ENCODE peak calls at places on chromosome 4, in eight cellular contexts. One of them, this sample, is unnamed.

GRCh38 chr4:181820518-181820917 is 422.7 kb upstream of the TENM3 start:
- DNase-seq in HCT116: no peak
- DNase-seq in DND-41: no peak
- DNase-seq in mammary epithelial cell: no peak
- DNase-seq in heart right ventricle: no peak
- DNase-seq in Karpas-422: no peak
- DNase-seq in Peyer's patch: no peak
- DNase-seq in K562: no peak
- DNase-seq in this sample: no peak

GRCh38 chr4:89056953-89057398 is at the start of gene FAM13A:
- DNase-seq in HCT116: peak; percentile 91
- DNase-seq in DND-41: peak; percentile 35
- DNase-seq in mammary epithelial cell: peak; percentile 90
- DNase-seq in heart right ventricle: peak; percentile 41
- DNase-seq in Karpas-422: no peak
- DNase-seq in Peyer's patch: no peak
- DNase-seq in K562: peak; percentile 77
- DNase-seq in this sample: no peak

GRCh38 chr4:11427201-11427996 is 1.3 kb downstream of the HS3ST1 start:
- DNase-seq in HCT116: no peak
- DNase-seq in DND-41: no peak
- DNase-seq in mammary epithelial cell: peak; percentile 43
- DNase-seq in heart right ventricle: peak; percentile 14
- DNase-seq in Karpas-422: no peak
- DNase-seq in Peyer's patch: no peak
- DNase-seq in K562: no peak
- DNase-seq in this sample: no peak

GRCh38 chr4:13415068-13415785 is 68.9 kb downstream of the RAB28 start:
- DNase-seq in HCT116: no peak
- DNase-seq in DND-41: no peak
- DNase-seq in mammary epithelial cell: no peak
- DNase-seq in heart right ventricle: peak; percentile 32
- DNase-seq in Karpas-422: no peak
- DNase-seq in Peyer's patch: no peak
- DNase-seq in K562: no peak
- DNase-seq in this sample: no peak

GRCh38 chr4:4857001-4857808 is 2.3 kb upstream of the MSX1 start:
- DNase-seq in HCT116: no peak
- DNase-seq in DND-41: no peak
- DNase-seq in mammary epithelial cell: no peak
- DNase-seq in heart right ventricle: no peak
- DNase-seq in Karpas-422: no peak
- DNase-seq in Peyer's patch: no peak
- DNase-seq in K562: no peak
- DNase-seq in this sample: no peak

GRCh38 chr4:6999172-7000086 is 43.7 kb upstream of the TADA2B start:
- DNase-seq in HCT116: peak; percentile 78
- DNase-seq in DND-41: no peak
- DNase-seq in mammary epithelial cell: peak; percentile 88
- DNase-seq in heart right ventricle: no peak
- DNase-seq in Karpas-422: no peak
- DNase-seq in Peyer's patch: no peak
- DNase-seq in K562: peak; percentile 28
- DNase-seq in this sample: no peak

GRCh38 chr4:189787216-189788031 is 153.2 kb upstream of the FRG1 start:
- DNase-seq in HCT116: no peak
- DNase-seq in DND-41: peak; percentile 20
- DNase-seq in mammary epithelial cell: no peak
- DNase-seq in heart right ventricle: no peak
- DNase-seq in Karpas-422: no peak
- DNase-seq in Peyer's patch: no peak
- DNase-seq in K562: no peak
- DNase-seq in this sample: no peak

GRCh38 chr4:89535251-89535650 is 227.7 kb upstream of the GPRIN3 start:
- DNase-seq in HCT116: no peak
- DNase-seq in DND-41: no peak
- DNase-seq in mammary epithelial cell: no peak
- DNase-seq in heart right ventricle: no peak
- DNase-seq in Karpas-422: no peak
- DNase-seq in Peyer's patch: no peak
- DNase-seq in K562: no peak
- DNase-seq in this sample: no peak

GRCh38 chr4:48779095-48779997 is 733 bp downstream of the FRYL start:
- DNase-seq in HCT116: no peak
- DNase-seq in DND-41: peak; percentile 72
- DNase-seq in mammary epithelial cell: peak; percentile 52
- DNase-seq in heart right ventricle: peak; percentile 76
- DNase-seq in Karpas-422: peak; percentile 87
- DNase-seq in Peyer's patch: peak; percentile 82
- DNase-seq in K562: peak; percentile 54
- DNase-seq in this sample: peak; percentile 75

GRCh38 chr4:56804551-56804950 is 16.9 kb downstream of the SPINK2 start:
- DNase-seq in HCT116: no peak
- DNase-seq in DND-41: no peak
- DNase-seq in mammary epithelial cell: peak; percentile 91
- DNase-seq in heart right ventricle: no peak
- DNase-seq in Karpas-422: no peak
- DNase-seq in Peyer's patch: no peak
- DNase-seq in K562: no peak
- DNase-seq in this sample: no peak

GRCh38 chr4:113761682-113762060 is at the start of gene CAMK2D:
- DNase-seq in HCT116: peak; percentile 80
- DNase-seq in DND-41: peak; percentile 87
- DNase-seq in mammary epithelial cell: peak; percentile 85
- DNase-seq in heart right ventricle: peak; percentile 88
- DNase-seq in Karpas-422: peak; percentile 92
- DNase-seq in Peyer's patch: peak; percentile 91
- DNase-seq in K562: no peak
- DNase-seq in this sample: peak; percentile 71

GRCh38 chr4:6929735-6930464 is 20.3 kb downstream of the TBC1D14 start:
- DNase-seq in HCT116: no peak
- DNase-seq in DND-41: no peak
- DNase-seq in mammary epithelial cell: no peak
- DNase-seq in heart right ventricle: no peak
- DNase-seq in Karpas-422: no peak
- DNase-seq in Peyer's patch: no peak
- DNase-seq in K562: no peak
- DNase-seq in this sample: no peak

GRCh38 chr4:78778530-78778929 is 2.4 kb downstream of the BMP2K start:
- DNase-seq in HCT116: no peak
- DNase-seq in DND-41: no peak
- DNase-seq in mammary epithelial cell: no peak
- DNase-seq in heart right ventricle: no peak
- DNase-seq in Karpas-422: no peak
- DNase-seq in Peyer's patch: no peak
- DNase-seq in K562: no peak
- DNase-seq in this sample: no peak

GRCh38 chr4:158316264-158316663 is 106.0 kb downstream of the TMEM144 start:
- DNase-seq in HCT116: no peak
- DNase-seq in DND-41: no peak
- DNase-seq in mammary epithelial cell: no peak
- DNase-seq in heart right ventricle: no peak
- DNase-seq in Karpas-422: no peak
- DNase-seq in Peyer's patch: no peak
- DNase-seq in K562: no peak
- DNase-seq in this sample: no peak

GRCh38 chr4:99586322-99586721 is 11.7 kb downstream of the MTTP start:
- DNase-seq in HCT116: no peak
- DNase-seq in DND-41: no peak
- DNase-seq in mammary epithelial cell: no peak
- DNase-seq in heart right ventricle: no peak
- DNase-seq in Karpas-422: no peak
- DNase-seq in Peyer's patch: no peak
- DNase-seq in K562: no peak
- DNase-seq in this sample: no peak

GRCh38 chr4:25908491-25908901 is 5.5 kb upstream of the SMIM20 start:
- DNase-seq in HCT116: peak; percentile 69
- DNase-seq in DND-41: no peak
- DNase-seq in mammary epithelial cell: peak; percentile 88
- DNase-seq in heart right ventricle: no peak
- DNase-seq in Karpas-422: no peak
- DNase-seq in Peyer's patch: no peak
- DNase-seq in K562: no peak
- DNase-seq in this sample: no peak

GRCh38 chr4:156888762-156889161 is 82.8 kb downstream of the PDGFC start:
- DNase-seq in HCT116: no peak
- DNase-seq in DND-41: no peak
- DNase-seq in mammary epithelial cell: peak; percentile 93
- DNase-seq in heart right ventricle: no peak
- DNase-seq in Karpas-422: no peak
- DNase-seq in Peyer's patch: no peak
- DNase-seq in K562: no peak
- DNase-seq in this sample: no peak

GRCh38 chr4:176875441-176875930 is 82.8 kb upstream of the VEGFC start:
- DNase-seq in HCT116: no peak
- DNase-seq in DND-41: no peak
- DNase-seq in mammary epithelial cell: no peak
- DNase-seq in heart right ventricle: no peak
- DNase-seq in Karpas-422: no peak
- DNase-seq in Peyer's patch: no peak
- DNase-seq in K562: no peak
- DNase-seq in this sample: no peak

GRCh38 chr4:39118034-39118658 is 56.1 kb downstream of the KLHL5 start:
- DNase-seq in HCT116: no peak
- DNase-seq in DND-41: peak; percentile 72
- DNase-seq in mammary epithelial cell: no peak
- DNase-seq in heart right ventricle: no peak
- DNase-seq in Karpas-422: no peak
- DNase-seq in Peyer's patch: no peak
- DNase-seq in K562: no peak
- DNase-seq in this sample: no peak

GRCh38 chr4:3871881-3872833 is 106.0 kb downstream of the ADRA2C start:
- DNase-seq in HCT116: no peak
- DNase-seq in DND-41: no peak
- DNase-seq in mammary epithelial cell: no peak
- DNase-seq in heart right ventricle: no peak
- DNase-seq in Karpas-422: no peak
- DNase-seq in Peyer's patch: peak; percentile 40
- DNase-seq in K562: no peak
- DNase-seq in this sample: no peak

GRCh38 chr4:39331191-39331590 is 35.0 kb downstream of the RFC1 start:
- DNase-seq in HCT116: no peak
- DNase-seq in DND-41: no peak
- DNase-seq in mammary epithelial cell: no peak
- DNase-seq in heart right ventricle: no peak
- DNase-seq in Karpas-422: no peak
- DNase-seq in Peyer's patch: no peak
- DNase-seq in K562: no peak
- DNase-seq in this sample: no peak

GRCh38 chr4:70425306-70425705 is 27.6 kb downstream of the OPRPN start:
- DNase-seq in HCT116: no peak
- DNase-seq in DND-41: no peak
- DNase-seq in mammary epithelial cell: no peak
- DNase-seq in heart right ventricle: no peak
- DNase-seq in Karpas-422: no peak
- DNase-seq in Peyer's patch: no peak
- DNase-seq in K562: no peak
- DNase-seq in this sample: no peak

GRCh38 chr4:108034560-108034959 is 44.9 kb downstream of the HADH start:
- DNase-seq in HCT116: no peak
- DNase-seq in DND-41: no peak
- DNase-seq in mammary epithelial cell: no peak
- DNase-seq in heart right ventricle: no peak
- DNase-seq in Karpas-422: no peak
- DNase-seq in Peyer's patch: no peak
- DNase-seq in K562: no peak
- DNase-seq in this sample: no peak

GRCh38 chr4:78638324-78639172 is 87.0 kb downstream of the ANXA3 start:
- DNase-seq in HCT116: no peak
- DNase-seq in DND-41: no peak
- DNase-seq in mammary epithelial cell: no peak
- DNase-seq in heart right ventricle: no peak
- DNase-seq in Karpas-422: no peak
- DNase-seq in Peyer's patch: no peak
- DNase-seq in K562: no peak
- DNase-seq in this sample: no peak

GRCh38 chr4:169861592-169861991 is 103.8 kb upstream of the HPF1 start:
- DNase-seq in HCT116: no peak
- DNase-seq in DND-41: no peak
- DNase-seq in mammary epithelial cell: no peak
- DNase-seq in heart right ventricle: no peak
- DNase-seq in Karpas-422: no peak
- DNase-seq in Peyer's patch: no peak
- DNase-seq in K562: no peak
- DNase-seq in this sample: no peak

GRCh38 chr4:176601156-176601555 is 191.6 kb downstream of the VEGFC start:
- DNase-seq in HCT116: no peak
- DNase-seq in DND-41: no peak
- DNase-seq in mammary epithelial cell: no peak
- DNase-seq in heart right ventricle: no peak
- DNase-seq in Karpas-422: no peak
- DNase-seq in Peyer's patch: no peak
- DNase-seq in K562: no peak
- DNase-seq in this sample: no peak

GRCh38 chr4:14829795-14830194 is 172.5 kb upstream of the CPEB2 start:
- DNase-seq in HCT116: no peak
- DNase-seq in DND-41: no peak
- DNase-seq in mammary epithelial cell: no peak
- DNase-seq in heart right ventricle: no peak
- DNase-seq in Karpas-422: no peak
- DNase-seq in Peyer's patch: no peak
- DNase-seq in K562: no peak
- DNase-seq in this sample: no peak

GRCh38 chr4:82786794-82787193 is 11.8 kb downstream of the SCD5 start:
- DNase-seq in HCT116: no peak
- DNase-seq in DND-41: no peak
- DNase-seq in mammary epithelial cell: no peak
- DNase-seq in heart right ventricle: no peak
- DNase-seq in Karpas-422: no peak
- DNase-seq in Peyer's patch: no peak
- DNase-seq in K562: no peak
- DNase-seq in this sample: no peak
- H3K4me1 ChIP-seq in HCT116: peaks cover 52% of the 10 kb centered on the region
- H3K4me1 ChIP-seq in DND-41: peaks cover 2% of the 10 kb centered on the region
- H3K4me1 ChIP-seq in mammary epithelial cell: peaks cover 45% of the 10 kb centered on the region
- H3K4me1 ChIP-seq in heart right ventricle: peaks cover 18% of the 10 kb centered on the region
- H3K4me1 ChIP-seq in Karpas-422: peaks cover 83% of the 10 kb centered on the region
- H3K4me1 ChIP-seq in Peyer's patch: no peaks in the 10 kb centered on the region
- H3K4me1 ChIP-seq in K562: no peaks in the 10 kb centered on the region
- H3K4me1 ChIP-seq in this sample: no peaks in the 10 kb centered on the region

GRCh38 chr4:10102981-10103330 is 13.6 kb downstream of the WDR1 start:
- DNase-seq in HCT116: no peak
- DNase-seq in DND-41: no peak
- DNase-seq in mammary epithelial cell: no peak
- DNase-seq in heart right ventricle: no peak
- DNase-seq in Karpas-422: no peak
- DNase-seq in Peyer's patch: no peak
- DNase-seq in K562: no peak
- DNase-seq in this sample: no peak
- H3K4me1 ChIP-seq in HCT116: peaks cover 74% of the 10 kb centered on the region
- H3K4me1 ChIP-seq in DND-41: peaks cover 22% of the 10 kb centered on the region
- H3K4me1 ChIP-seq in mammary epithelial cell: peaks cover 78% of the 10 kb centered on the region
- H3K4me1 ChIP-seq in heart right ventricle: peaks cover 98% of the 10 kb centered on the region
- H3K4me1 ChIP-seq in Karpas-422: no peaks in the 10 kb centered on the region
- H3K4me1 ChIP-seq in Peyer's patch: no peaks in the 10 kb centered on the region
- H3K4me1 ChIP-seq in K562: peaks cover 23% of the 10 kb centered on the region
- H3K4me1 ChIP-seq in this sample: peaks cover 100% of the 10 kb centered on the region

GRCh38 chr4:41427306-41427882 is 110.6 kb upstream of the LIMCH1 start:
- DNase-seq in HCT116: no peak
- DNase-seq in DND-41: no peak
- DNase-seq in mammary epithelial cell: no peak
- DNase-seq in heart right ventricle: no peak
- DNase-seq in Karpas-422: no peak
- DNase-seq in Peyer's patch: no peak
- DNase-seq in K562: no peak
- DNase-seq in this sample: no peak
- H3K4me1 ChIP-seq in HCT116: no peaks in the 10 kb centered on the region
- H3K4me1 ChIP-seq in DND-41: no peaks in the 10 kb centered on the region
- H3K4me1 ChIP-seq in mammary epithelial cell: no peaks in the 10 kb centered on the region
- H3K4me1 ChIP-seq in heart right ventricle: peaks cover 43% of the 10 kb centered on the region
- H3K4me1 ChIP-seq in Karpas-422: no peaks in the 10 kb centered on the region
- H3K4me1 ChIP-seq in Peyer's patch: no peaks in the 10 kb centered on the region
- H3K4me1 ChIP-seq in K562: no peaks in the 10 kb centered on the region
- H3K4me1 ChIP-seq in this sample: no peaks in the 10 kb centered on the region

GRCh38 chr4:100823066-100823992 is 305.5 kb upstream of the EMCN start:
- DNase-seq in HCT116: peak; percentile 26
- DNase-seq in DND-41: no peak
- DNase-seq in mammary epithelial cell: peak; percentile 68
- DNase-seq in heart right ventricle: no peak
- DNase-seq in Karpas-422: no peak
- DNase-seq in Peyer's patch: no peak
- DNase-seq in K562: no peak
- DNase-seq in this sample: no peak
- H3K4me1 ChIP-seq in HCT116: peaks cover 25% of the 10 kb centered on the region
- H3K4me1 ChIP-seq in DND-41: no peaks in the 10 kb centered on the region
- H3K4me1 ChIP-seq in mammary epithelial cell: peaks cover 12% of the 10 kb centered on the region
- H3K4me1 ChIP-seq in heart right ventricle: no peaks in the 10 kb centered on the region
- H3K4me1 ChIP-seq in Karpas-422: no peaks in the 10 kb centered on the region
- H3K4me1 ChIP-seq in Peyer's patch: no peaks in the 10 kb centered on the region
- H3K4me1 ChIP-seq in K562: no peaks in the 10 kb centered on the region
- H3K4me1 ChIP-seq in this sample: no peaks in the 10 kb centered on the region

This sample was measured in CD8-positive, alpha-beta memory T cell.